ENCODE peak calls at places on chromosome 6, in four cellular contexts. S is keratinocyte, I is SJSA1, T is cardiac muscle cell. X is an unnamed sample.
A peak's percentile ranks its signal among the peaks of the same experiment; 100 is the strongest.

GRCh38 chr6:6729971-6730370 is 141.5 kb downstream of the LY86 start:
- DNase-seq in S (no peak), T (no peak), I (no peak), X (no peak)

GRCh38 chr6:5132741-5133140 is 47.6 kb downstream of the PPP1R3G start:
- DNase-seq in T (no peak), S (no peak), I (no peak), X (no peak)

GRCh38 chr6:138601128-138601527 is 101.8 kb upstream of the NHSL1 start:
- DNase-seq in I (no peak), S (no peak), T (no peak), X (no peak)

GRCh38 chr6:39214846-39215639 is 14.2 kb downstream of the KCNK5 start:
- DNase-seq in S (no peak), I (no peak), T (no peak), X (no peak)

GRCh38 chr6:105793132-105793531 is 293.0 kb upstream of the PRDM1 start:
- DNase-seq in T (no peak), S (no peak), I (no peak), X (no peak)

GRCh38 chr6:13615802-13616140 is 636 bp downstream of the NOL7 start:
- DNase-seq in I (no peak), S (no peak), T (peak; percentile 59), X (no peak)

GRCh38 chr6:129491436-129491835 is 218.5 kb downstream of the ARHGAP18 start:
- DNase-seq in T (no peak), S (no peak), I (no peak), X (no peak)

GRCh38 chr6:13375360-13375878 is 47.1 kb upstream of the TBC1D7 start:
- DNase-seq in I (no peak), T (no peak), S (no peak), X (no peak)

GRCh38 chr6:125019873-125020272 is 57.6 kb downstream of the RNF217 start:
- DNase-seq in S (no peak), T (no peak), I (no peak), X (no peak)

GRCh38 chr6:33633084-33633461 is 12.0 kb downstream of the ITPR3 start:
- DNase-seq in T (no peak), I (no peak), S (no peak), X (no peak)

GRCh38 chr6:22247916-22248482 is 48.8 kb downstream of the PRL start:
- DNase-seq in T (no peak), I (no peak), S (no peak), X (no peak)

GRCh38 chr6:98014791-98015201 is 731.8 kb upstream of the MMS22L start:
- DNase-seq in S (no peak), I (no peak), T (no peak), X (no peak)

GRCh38 chr6:114739656-114740055 is 396.8 kb upstream of the HS3ST5 start:
- DNase-seq in T (no peak), S (no peak), I (no peak), X (no peak)

GRCh38 chr6:90668141-90668540 is 81.3 kb upstream of the MAP3K7 start:
- DNase-seq in S (no peak), I (no peak), T (no peak), X (no peak)

GRCh38 chr6:54971825-54972224 is 125.3 kb downstream of the FAM83B start:
- DNase-seq in S (no peak), I (no peak), T (no peak), X (peak; percentile 49)

GRCh38 chr6:51737580-51738360 is 349.6 kb downstream of the PKHD1 start:
- DNase-seq in S (no peak), I (no peak), T (no peak), X (no peak)
- H3K27ac ChIP-seq in S (no peak overlapping the region), I (no peak overlapping the region), T (no peak overlapping the region), X (no peak overlapping the region)

DNA sequence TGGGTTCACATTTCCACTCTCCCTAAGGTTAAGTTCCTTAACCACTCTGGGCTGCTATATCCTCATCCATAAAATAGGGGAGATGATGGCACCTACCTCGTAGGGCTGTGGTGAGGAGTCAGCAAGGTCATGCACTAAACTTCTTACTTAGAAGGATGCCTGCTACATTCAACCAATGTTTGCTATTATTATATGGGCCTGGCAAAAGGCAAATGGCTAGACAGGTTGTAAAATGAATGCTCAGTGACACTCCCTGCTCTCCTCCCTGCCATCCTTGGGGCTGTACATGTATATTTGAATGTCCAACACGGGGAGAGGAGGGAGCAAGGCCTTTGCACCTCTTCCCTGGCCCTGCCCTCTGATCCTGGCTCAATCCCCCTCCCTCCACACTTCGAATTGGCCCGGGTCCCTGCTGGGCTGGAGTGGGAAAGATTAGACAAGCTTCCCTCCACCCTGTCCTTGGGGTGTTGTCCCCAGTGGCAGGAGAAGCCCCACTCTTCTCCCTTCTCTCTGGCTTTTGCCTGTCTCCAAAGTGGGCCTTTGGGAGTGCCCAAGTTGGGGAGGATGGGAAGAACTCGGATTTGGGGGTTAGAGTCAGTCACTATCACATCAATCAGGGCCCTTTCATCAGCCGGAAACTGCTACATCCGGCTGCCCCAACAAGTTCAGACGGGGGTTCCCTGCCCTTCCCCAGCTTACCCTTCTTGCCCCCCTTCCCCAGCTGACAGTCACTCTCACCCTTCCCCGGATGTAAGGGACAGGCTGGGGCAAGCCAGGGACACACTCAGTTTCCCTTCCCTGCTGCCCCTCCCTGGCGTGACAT is 36.3 kb upstream of the VEGFA start:
- DNase-seq in S (peak; percentile 95), T (no peak), I (no peak), X (no peak)
- H3K27ac ChIP-seq in S (peak overlapping the region; percentile 77), T (no peak overlapping the region), I (no peak overlapping the region), X (peak overlapping the region; percentile 97)

GRCh38 chr6:92459606-92460005 is 959.8 kb downstream of the EPHA7 start:
- DNase-seq in S (no peak), T (no peak), I (no peak), X (no peak)

GRCh38 chr6:92460133-92460532 is 959.2 kb downstream of the EPHA7 start:
- DNase-seq in T (no peak), S (no peak), I (no peak), X (no peak)
- H3K27ac ChIP-seq in T (no peak overlapping the region), S (no peak overlapping the region), I (no peak overlapping the region), X (no peak overlapping the region)

DNA sequence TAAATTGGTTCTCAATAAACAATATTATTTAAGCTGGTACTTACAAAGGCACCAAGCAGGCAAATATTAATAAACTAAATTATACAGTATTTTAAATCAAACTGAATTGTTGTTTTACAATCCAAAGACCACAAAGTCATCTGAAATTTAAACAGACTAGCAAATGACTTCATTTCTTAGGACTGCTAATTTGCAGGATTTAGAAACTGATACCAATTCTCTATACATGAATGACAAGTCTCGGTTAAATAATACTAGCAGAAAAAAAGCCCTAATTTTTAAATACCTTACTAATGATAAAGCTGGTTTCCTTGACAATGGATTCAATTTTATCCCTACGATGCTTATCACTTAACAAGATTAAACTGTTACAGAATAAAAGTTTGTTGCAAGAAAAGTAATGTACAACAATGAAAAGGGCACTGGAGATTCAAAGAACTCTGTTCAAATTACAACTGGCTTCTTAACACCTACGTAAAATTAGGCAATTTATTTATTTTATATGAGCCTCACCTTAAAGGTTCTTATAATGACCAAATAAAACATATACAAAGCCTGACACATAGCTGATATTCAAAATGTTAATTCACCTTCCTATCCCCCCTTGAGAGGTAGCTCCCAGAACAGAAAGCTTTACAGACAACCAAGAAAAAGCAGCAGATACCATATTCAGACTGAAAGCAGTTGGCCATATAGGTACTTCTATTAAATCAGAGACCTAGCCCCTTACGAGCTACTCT is 33.1 kb downstream of the HBS1L start:
- DNase-seq in S (no peak), I (no peak), T (no peak), X (no peak)
- H3K27ac ChIP-seq in S (no peak overlapping the region), I (no peak overlapping the region), T (no peak overlapping the region), X (no peak overlapping the region)

GRCh38 chr6:119348308-119349040 is 1.1 kb downstream of the MAN1A1 start:
- DNase-seq in T (peak; percentile 53), S (no peak), I (no peak), X (no peak)

GRCh38 chr6:119349341-119350201 is at the start of gene MAN1A1:
- DNase-seq in I (peak; percentile 42), S (no peak), T (peak; percentile 93), X (no peak)

GRCh38 chr6:119349041-119349340 is 570 bp downstream of the MAN1A1 start:
- DNase-seq in S (no peak), T (peak; percentile 69), I (peak; percentile 19), X (no peak)

GRCh38 chr6:119350202-119351004 is 842 bp upstream of the MAN1A1 start:
- DNase-seq in S (no peak), I (peak; percentile 19), T (peak; percentile 22), X (no peak)

GRCh38 chr6:119351005-119351394 is 1.4 kb upstream of the MAN1A1 start:
- DNase-seq in S (no peak), T (no peak), I (no peak), X (no peak)
- H3K27ac ChIP-seq in S (peak overlapping the region; percentile 77), T (no peak overlapping the region), I (no peak overlapping the region), X (no peak overlapping the region)

GRCh38 chr6:41503841-41504525 is 42.2 kb upstream of the FOXP4 start:
- DNase-seq in T (no peak), I (peak; percentile 99), S (no peak), X (no peak)
- H3K27ac ChIP-seq in T (no peak overlapping the region), I (peak overlapping the region; percentile 81), S (no peak overlapping the region), X (no peak overlapping the region)